ENCODE peak calls at places on chromosomes 3 and 15, in eight cellular contexts. K is thoracic aorta; S is GM23248; T is CD4-positive, CD25-positive, alpha-beta regulatory T cell; P is heart right ventricle; O is mammary epithelial cell; R is CD8-positive, alpha-beta T cell; G is adrenal gland. Q is an unnamed sample. For H3K4me1, the result is how much of the 10 kb centered on the place peaks cover.

GRCh38 chr15:93265046-93265658 is 176.1 kb upstream of the RGMA start:
- DNase-seq in K (no peak), S (no peak), T (no peak), P (no peak), O (no peak), R (no peak), G (no peak), Q (no peak)

GRCh38 chr15:99618941-99619411 is 53.2 kb downstream of the MEF2A start:
- DNase-seq in K (no peak), S (peak), T (no peak), P (no peak), O (peak), R (no peak), G (no peak), Q (no peak)

GRCh38 chr15:29571728-29572454 is 250.4 kb downstream of the TJP1 start:
- DNase-seq in K (no peak), S (peak), T (no peak), P (no peak), O (no peak), R (no peak), G (peak), Q (no peak)

GRCh38 chr3:157128771-157129671 is 30.9 kb downstream of the CCNL1 start:
- DNase-seq in K (no peak), S (peak), T (no peak), P (no peak), O (peak), R (peak), G (peak), Q (peak)

GRCh38 chr3:27423463-27423862 is 54.3 kb upstream of the NEK10 start:
- DNase-seq in K (no peak), S (peak), T (no peak), P (no peak), O (peak), R (no peak), G (no peak), Q (no peak)

GRCh38 chr15:80911821-80912220 is 77.8 kb downstream of the MESD start:
- DNase-seq in K (no peak), S (no peak), T (no peak), P (no peak), O (no peak), R (no peak), G (no peak), Q (no peak)

GRCh38 chr3:71972031-71972430 is 187.1 kb upstream of the PROK2 start:
- DNase-seq in K (no peak), S (peak), T (no peak), P (no peak), O (peak), R (no peak), G (no peak), Q (no peak)

GRCh38 chr3:128052831-128053419 is 688 bp downstream of the SEC61A1 start:
- DNase-seq in K (no peak), S (peak), T (no peak), P (no peak), O (no peak), R (no peak), G (no peak), Q (no peak)

GRCh38 chr15:76996076-76996525 is 1.2 kb downstream of the PSTPIP1 start:
- DNase-seq in K (no peak), S (no peak), T (no peak), P (no peak), O (no peak), R (no peak), G (no peak), Q (no peak)

GRCh38 chr3:157460253-157460652 is 23.6 kb downstream of the PTX3 start:
- DNase-seq in K (no peak), S (peak), T (no peak), P (no peak), O (peak), R (no peak), G (no peak), Q (no peak)

GRCh38 chr3:114558271-114558670 is 264.4 kb downstream of the TIGIT start:
- DNase-seq in K (no peak), S (peak), T (no peak), P (no peak), O (peak), R (no peak), G (no peak), Q (no peak)

GRCh38 chr3:132659370-132660055 is at the start of gene ACAD11:
- DNase-seq in K (peak), S (peak), T (peak), P (peak), O (peak), R (peak), G (peak), Q (peak)

GRCh38 chr15:81312790-81313543 is 11.0 kb downstream of the STARD5 start:
- DNase-seq in K (peak), S (peak), T (no peak), P (peak), O (peak), R (no peak), G (peak), Q (no peak)

DNA sequence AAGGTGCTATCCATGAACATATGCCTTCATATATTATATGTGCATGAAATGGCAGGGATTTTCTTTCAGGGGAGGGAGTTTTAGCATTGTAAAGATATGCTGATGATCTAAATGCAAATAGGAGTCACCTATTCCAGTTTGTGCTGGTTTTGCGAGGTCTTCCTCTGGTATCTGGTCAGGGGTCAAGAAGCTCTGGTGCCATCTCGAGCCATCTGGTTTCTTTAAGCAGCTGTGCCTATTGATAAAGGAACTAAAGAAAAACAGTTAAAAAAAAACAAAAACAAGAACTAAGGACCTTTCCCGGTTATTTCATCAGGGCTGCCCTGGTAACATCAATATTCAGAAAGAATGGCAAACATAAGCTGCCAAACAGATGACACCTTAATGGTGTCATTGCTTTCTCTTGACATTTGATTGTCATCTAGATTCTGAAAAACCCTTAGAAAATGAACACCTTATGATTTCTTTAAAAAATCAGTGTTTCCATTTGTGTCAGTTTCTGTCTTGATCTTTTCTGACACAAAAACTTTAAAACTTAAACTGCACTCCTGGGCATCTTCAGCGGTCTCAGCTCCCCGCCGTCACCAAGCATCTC is 22.7 kb downstream of the APH1B start:
- DNase-seq in K (no peak), S (no peak), T (no peak), P (no peak), O (no peak), R (no peak), G (no peak), Q (no peak)
- H3K27ac ChIP-seq in K (no peak), S (no peak), T (no peak), P (no peak), O (no peak), R (no peak), G (no peak), Q (no peak)

DNA sequence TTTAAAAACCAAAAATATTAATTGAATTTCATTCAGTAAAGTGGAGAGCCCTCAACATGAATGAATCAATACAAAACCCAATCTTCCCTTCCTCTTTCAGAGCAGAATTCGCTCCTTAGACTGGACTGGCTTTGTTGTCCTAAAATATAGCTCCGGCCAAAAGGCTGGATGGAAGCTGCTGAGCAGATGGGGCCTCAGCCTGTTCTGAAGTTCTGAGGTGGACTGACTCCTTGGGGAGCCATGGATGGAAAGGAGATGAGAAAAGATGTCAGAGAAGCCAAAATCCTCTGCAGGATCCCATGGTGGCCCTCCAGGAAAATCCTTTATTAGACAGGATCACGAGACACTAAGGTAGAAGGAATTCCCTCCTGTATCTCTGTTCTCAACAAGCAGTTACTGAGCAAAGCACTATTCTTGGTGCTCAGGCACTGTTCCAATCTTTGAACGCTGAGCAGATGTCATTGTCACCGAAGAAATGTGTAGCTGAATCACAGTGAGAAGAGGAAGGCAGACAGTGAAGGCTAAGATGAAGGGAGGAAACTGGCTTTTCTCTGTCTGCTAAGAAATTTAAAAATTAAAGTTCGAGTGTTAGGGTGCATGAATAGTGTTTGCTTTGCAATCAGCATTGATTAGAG is 122.0 kb downstream of the SEMA6D start:
- DNase-seq in K (no peak), S (no peak), T (no peak), P (peak), O (no peak), R (no peak), G (no peak), Q (no peak)
- H3K4me3 ChIP-seq in K (no peak), S (no peak), T (no peak), P (no peak), O (no peak), R (no peak), G (no peak), Q (no peak)

GRCh38 chr3:138687236-138687635 is 78.7 kb downstream of the FAIM start:
- DNase-seq in K (no peak), S (peak), T (no peak), P (no peak), O (no peak), R (no peak), G (no peak), Q (no peak)
- H3K4me1 ChIP-seq in K (under half), S (under half), T (under half), P (under half), O (under half), R (under half), G (under half), Q (under half)

GRCh38 chr3:16529264-16529663 is 15.8 kb upstream of the RFTN1 start:
- DNase-seq in K (no peak), S (peak), T (no peak), P (no peak), O (no peak), R (no peak), G (no peak), Q (peak)

GRCh38 chr3:16523778-16524177 is 10.3 kb upstream of the RFTN1 start:
- DNase-seq in K (no peak), S (no peak), T (no peak), P (no peak), O (peak), R (no peak), G (no peak), Q (no peak)

GRCh38 chr3:16528111-16528510 is 14.6 kb upstream of the RFTN1 start:
- DNase-seq in K (no peak), S (no peak), T (no peak), P (no peak), O (no peak), R (no peak), G (no peak), Q (no peak)

GRCh38 chr3:16524196-16524595 is 10.7 kb upstream of the RFTN1 start:
- DNase-seq in K (no peak), S (no peak), T (no peak), P (no peak), O (no peak), R (no peak), G (no peak), Q (no peak)

GRCh38 chr3:16528581-16528993 is 15.1 kb upstream of the RFTN1 start:
- DNase-seq in K (no peak), S (peak), T (no peak), P (peak), O (no peak), R (no peak), G (no peak), Q (no peak)
- H3K27ac ChIP-seq in K (no peak), S (no peak), T (no peak), P (peak), O (no peak), R (no peak), G (no peak), Q (no peak)

GRCh38 chr3:101104334-101104733 is 111.1 kb upstream of the ABI3BP start:
- DNase-seq in K (no peak), S (no peak), T (no peak), P (no peak), O (no peak), R (no peak), G (no peak), Q (no peak)
- H3K4me3 ChIP-seq in K (no peak), S (no peak), T (no peak), P (no peak), O (no peak), R (no peak), G (no peak), Q (no peak)

GRCh38 chr15:84821501-84822021 is 4.4 kb downstream of the ALPK3 start:
- DNase-seq in K (no peak), S (no peak), T (no peak), P (peak), O (no peak), R (no peak), G (no peak), Q (no peak)
- H3K4me1 ChIP-seq in K (half or more), S (under half), T (under half), P (half or more), O (under half), R (under half), G (under half), Q (under half)

GRCh38 chr3:123076112-123076495 is 9.3 kb downstream of the PDIA5 start:
- DNase-seq in K (no peak), S (no peak), T (no peak), P (no peak), O (no peak), R (no peak), G (no peak), Q (no peak)
- H3K27ac ChIP-seq in K (peak), S (no peak), T (no peak), P (no peak), O (no peak), R (no peak), G (peak), Q (no peak)

GRCh38 chr3:59483191-59483590 is 433.4 kb upstream of the CFAP20DC start:
- DNase-seq in K (no peak), S (no peak), T (no peak), P (no peak), O (no peak), R (no peak), G (no peak), Q (no peak)

GRCh38 chr3:59482001-59482400 is 432.2 kb upstream of the CFAP20DC start:
- DNase-seq in K (no peak), S (no peak), T (no peak), P (no peak), O (peak), R (no peak), G (no peak), Q (no peak)

GRCh38 chr3:59482684-59483083 is 432.9 kb upstream of the CFAP20DC start:
- DNase-seq in K (no peak), S (peak), T (no peak), P (no peak), O (peak), R (no peak), G (no peak), Q (no peak)

GRCh38 chr3:59486468-59486964 is 436.7 kb upstream of the CFAP20DC start:
- DNase-seq in K (no peak), S (no peak), T (no peak), P (no peak), O (no peak), R (no peak), G (no peak), Q (no peak)

DNA sequence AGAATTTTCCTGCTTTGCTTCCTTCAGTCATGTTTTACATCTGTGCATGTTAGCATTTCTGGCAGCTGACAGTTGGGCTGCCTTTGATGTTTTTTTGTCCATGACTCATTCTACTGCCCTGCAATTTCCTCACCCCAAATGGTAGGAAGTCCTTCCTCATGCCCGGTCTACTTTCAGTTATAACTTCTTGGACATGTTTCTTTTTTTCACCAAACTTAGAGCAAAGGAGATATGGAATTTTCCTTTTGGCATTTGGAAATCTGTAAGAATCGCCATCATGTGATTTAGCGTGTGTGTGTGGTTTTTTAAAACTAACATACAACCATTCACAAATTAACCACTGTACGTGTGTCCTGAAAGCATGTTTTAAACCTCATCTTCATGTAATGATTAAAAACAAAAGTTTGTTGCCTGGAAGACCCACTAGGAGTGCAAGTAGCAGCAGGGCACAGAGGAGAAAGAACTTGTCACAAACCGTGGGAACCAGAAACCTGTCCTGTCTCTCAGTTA is 430.7 kb upstream of the CFAP20DC start:
- DNase-seq in K (no peak), S (peak), T (no peak), P (no peak), O (peak), R (no peak), G (no peak), Q (no peak)
- H3K4me3 ChIP-seq in K (no peak), S (peak), T (peak), P (no peak), O (no peak), R (no peak), G (no peak), Q (no peak)

Q was measured in CD4-positive, alpha-beta memory T cell.